ENCODE peak calls at places on chromosome 9, in four cellular contexts. One of them, this sample, is unnamed.

GRCh38 chr9:37972346-37972745 is 68.4 kb upstream of the SLC25A51 start:
- DNase-seq in HFF-Myc: no peak
- DNase-seq in GM10248: no peak
- DNase-seq in ACHN: no peak
- DNase-seq in this sample: no peak

GRCh38 chr9:37262410-37262809 is 142.0 kb downstream of the ZCCHC7 start:
- DNase-seq in ACHN: peak
- DNase-seq in HFF-Myc: no peak
- DNase-seq in GM10248: no peak
- DNase-seq in this sample: peak

GRCh38 chr9:1210954-1211353 is 160.8 kb downstream of the DMRT2 start:
- DNase-seq in ACHN: no peak
- DNase-seq in GM10248: no peak
- DNase-seq in HFF-Myc: no peak
- DNase-seq in this sample: no peak

GRCh38 chr9:135602789-135603481 is 36.4 kb downstream of the GLT6D1 start:
- DNase-seq in GM10248: peak
- DNase-seq in HFF-Myc: peak
- DNase-seq in ACHN: peak
- DNase-seq in this sample: no peak

GRCh38 chr9:111163738-111164399 is 125.6 kb upstream of the LPAR1 start:
- DNase-seq in HFF-Myc: no peak
- DNase-seq in GM10248: no peak
- DNase-seq in ACHN: no peak
- DNase-seq in this sample: no peak

GRCh38 chr9:129763235-129763917 is 10.5 kb upstream of the PTGES start:
- DNase-seq in ACHN: no peak
- DNase-seq in HFF-Myc: no peak
- DNase-seq in GM10248: no peak
- DNase-seq in this sample: peak

GRCh38 chr9:126297656-126298318 is 28.8 kb upstream of the MVB12B start:
- DNase-seq in GM10248: no peak
- DNase-seq in HFF-Myc: no peak
- DNase-seq in ACHN: no peak
- DNase-seq in this sample: no peak

GRCh38 chr9:116100711-116101111 is 52.9 kb upstream of the PAPPA start:
- DNase-seq in HFF-Myc: no peak
- DNase-seq in GM10248: no peak
- DNase-seq in ACHN: no peak
- DNase-seq in this sample: peak

GRCh38 chr9:5510991-5511390 is 660 bp downstream of the PDCD1LG2 start:
- DNase-seq in GM10248: no peak
- DNase-seq in HFF-Myc: peak
- DNase-seq in ACHN: no peak
- DNase-seq in this sample: no peak

GRCh38 chr9:117494401-117495130 is 79.7 kb upstream of the ASTN2 start:
- DNase-seq in HFF-Myc: no peak
- DNase-seq in GM10248: no peak
- DNase-seq in ACHN: peak
- DNase-seq in this sample: no peak

GRCh38 chr9:88820055-88820454 is 171.2 kb upstream of the S1PR3 start:
- DNase-seq in ACHN: no peak
- DNase-seq in HFF-Myc: no peak
- DNase-seq in GM10248: no peak
- DNase-seq in this sample: no peak

GRCh38 chr9:133945314-133945975 is 46.7 kb downstream of the VAV2 start:
- DNase-seq in GM10248: peak
- DNase-seq in ACHN: no peak
- DNase-seq in HFF-Myc: no peak
- DNase-seq in this sample: no peak

GRCh38 chr9:80378669-80379293 is 807.0 kb downstream of the TLE4 start:
- DNase-seq in HFF-Myc: no peak
- DNase-seq in GM10248: no peak
- DNase-seq in ACHN: no peak
- DNase-seq in this sample: no peak

GRCh38 chr9:69131682-69132081 is 42.4 kb upstream of the TJP2 start:
- DNase-seq in GM10248: no peak
- DNase-seq in HFF-Myc: peak
- DNase-seq in ACHN: peak
- DNase-seq in this sample: peak

GRCh38 chr9:21455320-21455719 is 15.1 kb downstream of the IFNA1 start:
- DNase-seq in HFF-Myc: no peak
- DNase-seq in GM10248: peak
- DNase-seq in ACHN: no peak
- DNase-seq in this sample: no peak